ENCODE peak calls at places on chromosomes 1 and 21, in ten cellular contexts. A is A549, P is K562, R is endothelial cell of umbilical vein, D is NB4, W is SK-N-SH, M is GM12878, U is H1, S is HepG2, L is HCT116. E is an unnamed sample.

GRCh38 chr1:40664791-40665190 is 691 bp downstream of the RIMS3 start:
- DNase-seq in U (no peak), W (no peak), M (no peak), D (no peak), S (no peak), A (no peak), P (no peak), R (no peak), L (no peak), E (no peak)

GRCh38 chr1:8334106-8334851 is 16.4 kb downstream of the SLC45A1 start:
- DNase-seq in M (no peak), W (no peak), A (no peak), L (no peak), P (no peak), D (no peak), S (no peak), U (no peak), R (no peak), E (no peak)

GRCh38 chr1:27951396-27951795 is 8.4 kb upstream of the XKR8 start:
- DNase-seq in U (no peak), M (no peak), L (no peak), R (no peak), W (no peak), S (no peak), P (no peak), A (no peak), D (no peak), E (no peak)

GRCh38 chr1:164417016-164417704 is 141.8 kb upstream of the PBX1 start:
- DNase-seq in R (no peak), A (no peak), W (no peak), M (no peak), U (no peak), D (no peak), S (no peak), P (no peak), L (no peak), E (no peak)

GRCh38 chr1:1946540-1946939 is 27.5 kb upstream of the TMEM52 start:
- DNase-seq in A (no peak), L (no peak), W (no peak), S (no peak), M (no peak), D (no peak), R (no peak), U (no peak), P (no peak), E (no peak)

GRCh38 chr21:36008505-36008904 is 51.8 kb downstream of the SETD4 start:
- DNase-seq in W (no peak), M (no peak), S (no peak), A (no peak), L (no peak), R (no peak), P (no peak), U (no peak), D (no peak), E (no peak)

GRCh38 chr1:228312091-228312764 is 94.4 kb downstream of the TRIM11 start:
- DNase-seq in L (no peak), A (no peak), S (no peak), D (no peak), P (no peak), M (no peak), W (no peak), R (no peak), U (no peak), E (no peak)

GRCh38 chr1:229199261-229199850 is 71.6 kb upstream of the RAB4A start:
- DNase-seq in R (no peak), P (no peak), M (no peak), D (peak; percentile 16), U (no peak), S (no peak), W (no peak), L (no peak), A (no peak), E (no peak)

GRCh38 chr1:57910782-57911181 is 486.9 kb upstream of the DAB1 start:
- DNase-seq in W (no peak), R (no peak), P (no peak), A (no peak), M (no peak), S (no peak), L (no peak), D (no peak), U (no peak), E (no peak)

GRCh38 chr21:25496825-25497482 is 110.3 kb downstream of the MRPL39 start:
- DNase-seq in S (no peak), L (no peak), W (no peak), U (no peak), D (no peak), P (no peak), A (no peak), R (no peak), M (no peak), E (no peak)

GRCh38 chr1:244881552-244882280 is 17.4 kb upstream of the HNRNPU start:
- DNase-seq in R (no peak), S (no peak), A (no peak), M (no peak), W (no peak), P (no peak), U (no peak), D (no peak), L (no peak), E (no peak)
- TF ChIP-seq MAX in R (no peak), S (no peak), A (no peak), M (no peak), W (no peak), P (no peak), U (no peak), D (no peak), L (no peak), E (no peak)

GRCh38 chr1:161824618-161825017 is 58.5 kb downstream of the ATF6 start:
- DNase-seq in W (no peak), M (no peak), S (no peak), D (no peak), A (no peak), U (no peak), R (no peak), L (no peak), P (no peak), E (no peak)

GRCh38 chr1:161825831-161826230 is 59.7 kb downstream of the ATF6 start:
- DNase-seq in M (no peak), U (no peak), R (no peak), D (no peak), A (no peak), S (no peak), W (no peak), L (no peak), P (no peak), E (no peak)

GRCh38 chr1:161826478-161826877 is 60.4 kb downstream of the ATF6 start:
- DNase-seq in M (no peak), U (no peak), S (no peak), L (no peak), D (no peak), P (no peak), A (no peak), R (no peak), W (no peak), E (no peak)

DNA sequence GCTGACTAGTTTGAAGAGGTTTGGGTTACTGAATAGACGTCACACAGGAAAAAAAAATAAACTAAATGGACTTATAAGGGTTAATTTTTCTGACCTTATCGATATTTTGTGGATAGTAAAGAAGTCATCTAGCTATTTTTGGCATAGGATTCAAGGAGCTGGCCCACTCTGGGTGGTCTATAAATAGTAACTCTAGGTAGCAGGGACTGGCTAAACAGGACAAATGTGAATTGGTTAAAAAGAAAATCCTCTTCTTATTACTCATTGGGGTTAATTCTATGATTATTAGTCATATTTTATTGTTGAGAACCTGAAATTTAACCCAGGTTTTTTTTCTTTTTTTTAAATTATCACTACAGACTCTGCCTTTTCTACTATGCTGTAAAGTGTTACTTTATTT is 61.7 kb downstream of the ATF6 start:
- DNase-seq in A (no peak), W (no peak), P (no peak), S (no peak), U (no peak), L (no peak), D (no peak), R (no peak), M (no peak), E (no peak)
- TF ChIP-seq MAX in A (no peak), W (no peak), P (no peak), S (no peak), U (no peak), L (no peak), D (no peak), R (no peak), M (no peak), E (no peak)

GRCh38 chr1:112196731-112197130 is 199.3 kb upstream of the CTTNBP2NL start:
- DNase-seq in L (no peak), R (no peak), P (no peak), W (no peak), D (no peak), S (no peak), M (no peak), U (no peak), A (no peak), E (no peak)

GRCh38 chr1:112196008-112196588 is 199.9 kb upstream of the CTTNBP2NL start:
- DNase-seq in A (no peak), M (no peak), U (no peak), D (no peak), P (no peak), W (no peak), S (no peak), L (no peak), R (no peak), E (no peak)
- TF ChIP-seq MAX in A (no peak), M (no peak), U (no peak), D (no peak), P (no peak), W (no peak), S (no peak), L (no peak), R (no peak), E (no peak)

GRCh38 chr1:156853761-156854160 is 5.2 kb downstream of the INSRR start:
- DNase-seq in U (no peak), P (no peak), S (no peak), L (no peak), M (no peak), D (no peak), A (no peak), W (no peak), R (no peak), E (no peak)

GRCh38 chr1:156851779-156852413 is 7.0 kb downstream of the INSRR start:
- DNase-seq in U (no peak), P (no peak), M (no peak), D (no peak), L (no peak), W (no peak), S (no peak), R (no peak), A (no peak), E (no peak)

GRCh38 chr1:156856282-156856785 is 2.6 kb downstream of the INSRR start:
- DNase-seq in U (no peak), A (no peak), D (no peak), W (no peak), L (no peak), S (no peak), P (no peak), R (no peak), M (no peak), E (no peak)

GRCh38 chr1:156852414-156852874 is 6.5 kb downstream of the INSRR start:
- DNase-seq in R (no peak), A (no peak), D (no peak), P (no peak), S (peak; percentile 48), M (no peak), U (no peak), L (no peak), W (peak; percentile 96), E (no peak)

DNA sequence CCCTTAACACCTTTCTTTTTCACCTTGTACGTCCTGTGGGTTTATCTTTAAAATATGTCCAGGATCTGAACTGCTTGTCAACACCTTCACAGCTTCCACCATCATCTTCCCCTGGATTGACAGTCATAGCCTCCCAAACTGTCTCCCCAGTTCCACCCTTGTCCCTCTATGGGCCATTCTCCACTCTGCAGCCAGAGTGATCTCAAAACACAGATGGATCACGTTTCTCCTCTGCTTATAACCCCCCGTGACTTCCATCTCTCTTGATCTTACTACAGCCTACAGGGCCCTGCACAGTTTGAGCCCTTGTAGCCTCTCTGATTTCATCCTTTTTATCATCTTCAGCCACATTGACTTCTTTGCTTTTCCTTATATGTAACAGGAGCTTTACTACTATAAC is 4.3 kb downstream of the INSRR start:
- DNase-seq in W (no peak), M (no peak), P (peak; percentile 50), A (no peak), L (no peak), D (no peak), U (no peak), R (no peak), S (no peak), E (no peak)
- TF ChIP-seq MAX in W (no peak), M (no peak), P (no peak), A (no peak), L (no peak), D (no peak), U (no peak), R (no peak), S (no peak), E (no peak)

E was measured in WTC11.